ENCODE peak calls at places on chromosomes 3 and 15, in eight cellular contexts. E, S, G, L, D, J, H and W are unnamed samples.
A peak's percentile ranks its signal among the peaks of the same experiment; 100 is the strongest.

GRCh38 chr3:114745322-114746240 is 401.5 kb downstream of the ZBTB20 start:
- DNase-seq in L (no peak), J (peak; percentile 66), E (peak; percentile 79), G (peak; percentile 26), D (no peak), H (no peak), S (no peak), W (no peak)

GRCh38 chr3:29805757-29806156 is 524.9 kb downstream of the RBMS3 start:
- DNase-seq in D (no peak), J (peak; percentile 59), S (no peak), H (no peak), E (no peak), G (no peak), L (no peak), W (no peak)

GRCh38 chr3:69890691-69891090 is 108.8 kb upstream of the SAMMSON start:
- DNase-seq in G (no peak), S (no peak), D (no peak), E (no peak), J (peak; percentile 25), H (no peak), L (no peak), W (no peak)

GRCh38 chr3:28089527-28089897 is 151.9 kb upstream of the CMC1 start:
- DNase-seq in J (no peak), D (no peak), S (no peak), H (no peak), L (no peak), G (no peak), E (no peak), W (no peak)

GRCh38 chr3:21170964-21171363 is 580.0 kb downstream of the ZNF385D start:
- DNase-seq in J (no peak), L (no peak), D (no peak), E (no peak), G (no peak), S (no peak), H (no peak), W (no peak)

GRCh38 chr3:150409125-150409526 is 1.0 kb downstream of the TSC22D2 start:
- DNase-seq in L (no peak), G (no peak), J (no peak), E (no peak), D (no peak), H (no peak), S (no peak), W (no peak)

GRCh38 chr3:53361849-53362248 is 14.5 kb upstream of the DCP1A start:
- DNase-seq in S (no peak), H (no peak), L (no peak), J (no peak), D (no peak), E (no peak), G (no peak), W (no peak)

GRCh38 chr15:74866090-74866489 is 7.1 kb downstream of the SCAMP2 start:
- DNase-seq in L (no peak), E (peak; percentile 72), J (peak; percentile 85), G (no peak), S (no peak), H (no peak), D (peak; percentile 68), W (no peak)

GRCh38 chr15:58440181-58440910 is 8.6 kb downstream of the LIPC start:
- DNase-seq in J (peak; percentile 46), G (peak; percentile 67), D (peak; percentile 22), E (peak; percentile 89), H (peak; percentile 65), S (no peak), L (no peak), W (no peak)

GRCh38 chr15:95770191-95770590 is 560.3 kb upstream of the NR2F2 start:
- DNase-seq in D (no peak), H (no peak), L (no peak), S (no peak), E (no peak), G (no peak), J (peak; percentile 32), W (no peak)

GRCh38 chr3:186519021-186519658 is 25.0 kb downstream of the CRYGS start:
- DNase-seq in G (no peak), L (no peak), D (no peak), E (no peak), J (no peak), S (no peak), H (no peak), W (no peak)

GRCh38 chr3:126112531-126113237 is 28.8 kb upstream of the SLC41A3 start:
- DNase-seq in J (no peak), E (no peak), S (no peak), G (no peak), L (peak; percentile 45), D (no peak), H (no peak), W (peak; percentile 18)

GRCh38 chr3:59866076-59866475 is 816.3 kb upstream of the CFAP20DC start:
- DNase-seq in S (no peak), H (no peak), G (no peak), L (no peak), D (no peak), E (no peak), J (no peak), W (no peak)

GRCh38 chr3:53846134-53846850 is at the start of the genes CHDH and IL17RB:
- DNase-seq in J (no peak), H (peak; percentile 64), E (peak; percentile 38), G (peak; percentile 92), L (peak; percentile 87), S (peak; percentile 58), D (peak; percentile 76), W (peak; percentile 94)

GRCh38 chr3:108879915-108880314 is 57.3 kb downstream of the TRAT1 start:
- DNase-seq in D (no peak), J (no peak), L (no peak), H (no peak), S (no peak), G (no peak), E (no peak), W (no peak)

GRCh38 chr15:82742134-82742533 is 32.5 kb upstream of the AP3B2 start:
- DNase-seq in D (no peak), L (no peak), E (no peak), J (no peak), G (no peak), S (no peak), H (no peak), W (no peak)

GRCh38 chr3:132288357-132288756 is 28.9 kb upstream of the ACP3 start:
- DNase-seq in J (no peak), L (no peak), G (no peak), D (no peak), E (no peak), H (no peak), S (no peak), W (no peak)

GRCh38 chr15:66483131-66483566 is 14.4 kb downstream of the SNAPC5 start:
- DNase-seq in E (no peak), J (peak; percentile 52), D (peak; percentile 38), H (peak; percentile 52), S (peak; percentile 4), L (no peak), G (peak; percentile 86), W (no peak)

GRCh38 chr3:177914224-177914623 is 622.0 kb upstream of the KCNMB2 start:
- DNase-seq in J (no peak), G (no peak), L (no peak), H (no peak), D (no peak), E (no peak), S (no peak), W (peak; percentile 57)

GRCh38 chr3:183013857-183014256 is 33.5 kb upstream of the DCUN1D1 start:
- DNase-seq in S (no peak), G (no peak), E (no peak), J (no peak), L (no peak), H (no peak), D (no peak), W (no peak)
- TF ChIP-seq POLR2A in S (no peak), G (no peak), E (no peak), J (no peak), L (no peak), H (no peak), D (no peak), W (no peak)

DNA sequence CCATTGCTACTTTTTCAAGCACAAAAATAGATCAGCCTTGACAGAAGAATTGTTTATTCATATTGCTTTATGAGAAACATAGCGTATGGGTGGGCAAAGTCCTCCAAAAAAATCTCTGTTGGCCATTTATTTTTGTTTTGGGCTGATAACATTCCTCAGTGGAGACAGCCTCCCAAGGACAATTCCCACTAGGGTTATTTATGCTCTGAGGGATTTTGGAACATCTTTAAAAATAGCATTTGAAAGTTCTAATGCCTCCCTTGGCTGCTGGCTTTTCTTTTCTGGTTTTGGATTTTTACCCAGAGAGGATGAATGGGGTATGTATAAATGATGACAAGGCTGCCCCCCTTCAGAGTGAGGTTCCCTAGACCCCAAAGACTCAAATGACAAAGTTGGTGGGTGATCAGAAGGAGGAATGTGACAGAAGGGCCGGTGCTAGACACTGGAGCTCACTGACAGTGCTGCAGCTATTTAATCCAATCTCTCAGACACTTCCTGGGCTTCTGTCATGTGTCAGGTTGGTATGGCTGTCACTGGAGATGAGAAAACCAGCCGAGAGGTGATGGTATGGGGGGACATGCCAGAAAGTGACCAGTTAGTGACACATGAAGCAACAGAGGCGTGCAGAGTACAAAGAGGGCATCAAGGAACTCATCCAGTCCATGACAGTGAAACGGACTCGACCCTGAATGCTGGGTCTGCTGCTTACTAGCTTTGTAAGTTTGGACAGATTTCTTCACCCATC is 219.7 kb downstream of the CADPS start:
- DNase-seq in S (no peak), G (no peak), H (no peak), E (no peak), J (no peak), D (no peak), L (no peak), W (no peak)
- H3K4me1 ChIP-seq in S (no peaks in the 10 kb centered on the region), G (no peaks in the 10 kb centered on the region), H (no peaks in the 10 kb centered on the region), E (no peaks in the 10 kb centered on the region), J (no peaks in the 10 kb centered on the region), D (peaks cover 9% of the 10 kb centered on the region), L (no peaks in the 10 kb centered on the region), W (no peaks in the 10 kb centered on the region)

GRCh38 chr3:56917337-56917697 is 115.6 kb upstream of the ARHGEF3 start:
- DNase-seq in E (no peak), G (no peak), D (no peak), S (no peak), H (no peak), J (no peak), L (no peak), W (no peak)

GRCh38 chr3:56917740-56918568 is 116.2 kb upstream of the ARHGEF3 start:
- DNase-seq in L (no peak), E (no peak), J (no peak), H (no peak), G (no peak), S (no peak), D (no peak), W (no peak)

GRCh38 chr3:56914646-56915045 is 112.9 kb upstream of the ARHGEF3 start:
- DNase-seq in H (no peak), G (no peak), L (no peak), D (no peak), S (no peak), J (no peak), E (no peak), W (no peak)

GRCh38 chr3:56916697-56917336 is 115.1 kb upstream of the ARHGEF3 start:
- DNase-seq in J (no peak), D (no peak), E (no peak), G (no peak), L (no peak), S (no peak), H (no peak), W (no peak)

GRCh38 chr3:56915969-56916586 is 114.3 kb upstream of the ARHGEF3 start:
- DNase-seq in J (no peak), L (no peak), E (no peak), G (peak; percentile 20), H (peak; percentile 62), S (no peak), D (peak; percentile 32), W (peak; percentile 59)
- TF ChIP-seq POLR2A in J (no peak), L (no peak), E (no peak), G (peak; percentile 24), H (no peak), S (no peak), D (no peak), W (no peak)

GRCh38 chr3:58106640-58107039 is 98.4 kb downstream of the FLNB start:
- DNase-seq in S (no peak), L (no peak), G (no peak), H (no peak), E (no peak), J (no peak), D (no peak), W (no peak)
- H3K4me1 ChIP-seq in S (no peaks in the 10 kb centered on the region), L (peaks cover 24% of the 10 kb centered on the region), G (peaks cover 49% of the 10 kb centered on the region), H (no peaks in the 10 kb centered on the region), E (peaks cover 25% of the 10 kb centered on the region), J (no peaks in the 10 kb centered on the region), D (peaks cover 49% of the 10 kb centered on the region), W (peaks cover 26% of the 10 kb centered on the region)